ENCODE peak calls at places on chromosomes 6 and 20, in nine cellular contexts. U, L, H, B, C, P, A, O and R are unnamed samples.

GRCh38 chr6:21598662-21599061 is 5.1 kb downstream of the SOX4 start:
- DNase-seq in C (peak), L (no peak), H (no peak), P (no peak), U (no peak), B (no peak), A (no peak), O (peak), R (no peak)

GRCh38 chr6:24099181-24099580 is 26.8 kb upstream of the NRSN1 start:
- DNase-seq in U (no peak), B (no peak), A (no peak), O (no peak), C (no peak), P (no peak), H (no peak), L (no peak), R (no peak)

GRCh38 chr6:115551510-115551909 is 509.2 kb downstream of the FRK start:
- DNase-seq in A (no peak), C (no peak), B (no peak), P (no peak), L (no peak), H (no peak), U (no peak), O (no peak), R (no peak)

GRCh38 chr6:149138699-149139294 is 178.7 kb upstream of the TAB2 start:
- DNase-seq in P (no peak), B (no peak), H (no peak), C (no peak), U (no peak), A (no peak), L (no peak), O (no peak), R (no peak)

GRCh38 chr6:43456737-43457126 is 1.4 kb upstream of the DLK2 start:
- DNase-seq in L (no peak), C (no peak), H (no peak), A (no peak), P (no peak), U (no peak), O (no peak), B (no peak), R (no peak)

GRCh38 chr20:39861381-39861780 is 827.7 kb downstream of the MAFB start:
- DNase-seq in H (no peak), A (no peak), C (no peak), U (no peak), O (no peak), P (no peak), L (no peak), B (no peak), R (no peak)

GRCh38 chr6:155832596-155832995 is 377.0 kb upstream of the NOX3 start:
- DNase-seq in H (no peak), U (peak), L (no peak), A (no peak), B (no peak), O (no peak), C (no peak), P (no peak), R (no peak)

GRCh38 chr20:5715068-5715841 is 34.9 kb upstream of the SHLD1 start:
- DNase-seq in H (no peak), C (no peak), B (no peak), L (no peak), P (no peak), O (no peak), U (no peak), A (no peak), R (no peak)

GRCh38 chr20:8073024-8073832 is 53.7 kb upstream of the TMX4 start:
- DNase-seq in C (no peak), U (peak), H (no peak), B (no peak), O (no peak), A (no peak), P (no peak), L (peak), R (peak)

GRCh38 chr6:34053721-34054120 is 92.2 kb downstream of the GRM4 start:
- DNase-seq in H (no peak), B (peak), U (no peak), L (no peak), O (no peak), A (no peak), P (no peak), C (no peak), R (peak)

GRCh38 chr6:22873531-22874136 is 304.3 kb downstream of the HDGFL1 start:
- DNase-seq in U (no peak), O (no peak), B (no peak), P (no peak), L (no peak), H (no peak), A (no peak), C (no peak), R (no peak)

GRCh38 chr6:153677522-153677921 is 361.5 kb upstream of the OPRM1 start:
- DNase-seq in A (no peak), H (no peak), P (no peak), B (no peak), C (no peak), L (no peak), U (no peak), O (no peak), R (no peak)

GRCh38 chr20:5150226-5151076 is 23.6 kb downstream of the CDS2 start:
- DNase-seq in P (no peak), A (no peak), O (no peak), H (no peak), B (peak), U (no peak), C (no peak), L (no peak), R (no peak)

GRCh38 chr20:59807909-59808728 is 125.3 kb downstream of the SYCP2 start:
- DNase-seq in H (no peak), C (no peak), U (no peak), O (no peak), A (peak), B (peak), L (no peak), P (no peak), R (no peak)

GRCh38 chr6:4610256-4610655 is 165.9 kb upstream of the CDYL start:
- DNase-seq in H (no peak), B (peak), P (no peak), A (no peak), L (no peak), C (no peak), O (peak), U (peak), R (no peak)

GRCh38 chr6:148720897-148721296 is 25.9 kb upstream of the UST start:
- DNase-seq in B (no peak), H (no peak), C (no peak), L (no peak), O (no peak), U (no peak), A (no peak), P (no peak), R (no peak)

GRCh38 chr6:90124904-90125510 is 171.6 kb downstream of the BACH2 start:
- DNase-seq in P (no peak), O (no peak), C (peak), A (no peak), B (no peak), L (no peak), U (no peak), H (no peak), R (no peak)

GRCh38 chr6:84422380-84422968 is 195.0 kb upstream of the CEP162 start:
- DNase-seq in P (no peak), C (peak), U (peak), B (peak), L (no peak), O (no peak), A (peak), H (peak), R (peak)

GRCh38 chr6:167827062-167827587 is 414 bp downstream of the AFDN start:
- DNase-seq in A (no peak), L (no peak), H (no peak), O (no peak), B (no peak), C (peak), P (no peak), U (no peak), R (peak)

GRCh38 chr6:153051801-153052200 is 49.3 kb upstream of the MTRF1L start:
- DNase-seq in H (no peak), L (no peak), P (no peak), O (no peak), B (no peak), A (no peak), U (no peak), C (no peak), R (no peak)

GRCh38 chr6:138572200-138572875 is 73.0 kb upstream of the NHSL1 start:
- DNase-seq in O (no peak), L (no peak), C (no peak), A (peak), H (peak), P (no peak), U (peak), B (peak), R (peak)

GRCh38 chr20:20603339-20603990 is 109.0 kb downstream of the RALGAPA2 start:
- DNase-seq in U (no peak), P (no peak), B (no peak), O (peak), L (no peak), H (no peak), A (no peak), C (peak), R (no peak)

GRCh38 chr6:113901482-113901881 is 44.3 kb downstream of the MARCKS start:
- DNase-seq in C (no peak), H (no peak), B (no peak), P (no peak), U (no peak), A (no peak), L (no peak), O (no peak), R (no peak)

GRCh38 chr6:7787137-7787575 is 61.3 kb downstream of the BMP6 start:
- DNase-seq in H (no peak), A (peak), B (peak), U (peak), O (no peak), P (no peak), C (no peak), L (no peak), R (no peak)

GRCh38 chr6:88166901-88167624 is 916 bp upstream of the CNR1 start:
- DNase-seq in U (no peak), A (no peak), B (no peak), H (peak), C (no peak), O (no peak), L (no peak), P (no peak), R (peak)

GRCh38 chr20:48017992-48018391 is 232.7 kb upstream of the SULF2 start:
- DNase-seq in U (no peak), O (no peak), C (no peak), A (no peak), L (no peak), H (no peak), B (no peak), P (no peak), R (no peak)

GRCh38 chr6:168791916-168792315 is 350.9 kb downstream of the SMOC2 start:
- DNase-seq in O (no peak), L (no peak), C (no peak), A (no peak), B (no peak), U (no peak), P (no peak), H (no peak), R (no peak)

GRCh38 chr6:47440722-47441121 is 36.9 kb upstream of the CD2AP start:
- DNase-seq in U (no peak), C (no peak), A (no peak), L (no peak), B (no peak), H (no peak), P (no peak), O (no peak), R (no peak)

GRCh38 chr6:36660771-36661471 is 17.6 kb upstream of the CDKN1A start:
- DNase-seq in H (peak), L (no peak), P (no peak), B (peak), C (no peak), O (peak), A (peak), U (no peak), R (peak)

GRCh38 chr20:37348643-37349516 is 2.9 kb downstream of the SRC start:
- DNase-seq in H (no peak), B (no peak), C (no peak), A (no peak), L (no peak), O (no peak), P (no peak), U (no peak), R (no peak)